ENCODE peak calls at places on chromosomes 13 and 19, in ten cellular contexts. W, P, U, F, N, T, B, V, K and M are unnamed samples.

GRCh38 chr19:6963937-6964336 is 57.3 kb downstream of the MBD3L2B start:
- DNase-seq in W (no peak), P (peak; percentile 30), U (no peak), F (no peak), N (no peak), T (no peak), B (no peak), V (peak; percentile 7), K (peak; percentile 4), M (no peak)

GRCh38 chr13:48571121-48571901 is 38.4 kb upstream of the RCBTB2 start:
- DNase-seq in W (no peak), P (no peak), U (no peak), F (no peak), N (no peak), T (no peak), B (no peak), V (no peak), K (no peak), M (peak; percentile 91)

GRCh38 chr13:71378992-71379905 is 487.8 kb downstream of the DACH1 start:
- DNase-seq in W (no peak), P (no peak), U (no peak), F (no peak), N (no peak), T (no peak), B (no peak), V (no peak), K (no peak), M (no peak)

GRCh38 chr13:28044608-28045007 is 55.8 kb downstream of the FLT3 start:
- DNase-seq in W (no peak), P (no peak), U (no peak), F (no peak), N (no peak), T (no peak), B (no peak), V (no peak), K (no peak), M (no peak)

GRCh38 chr13:32840840-32841713 is 175.1 kb upstream of the KL start:
- DNase-seq in W (no peak), P (no peak), U (no peak), F (peak; percentile 12), N (no peak), T (no peak), B (no peak), V (no peak), K (no peak), M (peak; percentile 77)

GRCh38 chr13:78061806-78062205 is 143.2 kb upstream of the EDNRB start:
- DNase-seq in W (no peak), P (no peak), U (no peak), F (no peak), N (no peak), T (no peak), B (no peak), V (no peak), K (no peak), M (no peak)

GRCh38 chr13:80214521-80214941 is 126.4 kb downstream of the SPRY2 start:
- DNase-seq in W (no peak), P (no peak), U (no peak), F (no peak), N (no peak), T (no peak), B (no peak), V (no peak), K (peak; percentile 37), M (no peak)

GRCh38 chr13:25741796-25742195 is 310.0 kb downstream of the SHISA2 start:
- DNase-seq in W (no peak), P (no peak), U (no peak), F (no peak), N (no peak), T (no peak), B (no peak), V (no peak), K (no peak), M (no peak)

GRCh38 chr13:39765801-39766463 is 110.5 kb downstream of the COG6 start:
- DNase-seq in W (no peak), P (no peak), U (no peak), F (no peak), N (peak; percentile 76), T (no peak), B (peak; percentile 75), V (no peak), K (peak; percentile 56), M (no peak)

GRCh38 chr19:51810228-51810627 is 15.3 kb downstream of the FPR3 start:
- DNase-seq in W (no peak), P (peak; percentile 81), U (peak; percentile 68), F (no peak), N (no peak), T (no peak), B (no peak), V (no peak), K (peak; percentile 27), M (no peak)

GRCh38 chr19:50008532-50008931 is 16.6 kb downstream of the VRK3 start:
- DNase-seq in W (no peak), P (peak; percentile 58), U (no peak), F (no peak), N (no peak), T (no peak), B (no peak), V (no peak), K (peak; percentile 90), M (no peak)
- TF ChIP-seq POLR2AphosphoS5 in W (no peak), P (no peak), U (no peak), F (no peak), N (no peak), T (no peak), B (no peak), V (no peak), K (no peak), M (no peak)

GRCh38 chr13:73767191-73767741 is 366.9 kb downstream of the KLF12 start:
- DNase-seq in W (no peak), P (no peak), U (peak; percentile 20), F (no peak), N (no peak), T (no peak), B (no peak), V (no peak), K (peak; percentile 87), M (no peak)

GRCh38 chr13:73767747-73768315 is 366.4 kb downstream of the KLF12 start:
- DNase-seq in W (no peak), P (peak; percentile 1), U (peak; percentile 9), F (no peak), N (no peak), T (no peak), B (no peak), V (no peak), K (peak; percentile 59), M (no peak)

DNA sequence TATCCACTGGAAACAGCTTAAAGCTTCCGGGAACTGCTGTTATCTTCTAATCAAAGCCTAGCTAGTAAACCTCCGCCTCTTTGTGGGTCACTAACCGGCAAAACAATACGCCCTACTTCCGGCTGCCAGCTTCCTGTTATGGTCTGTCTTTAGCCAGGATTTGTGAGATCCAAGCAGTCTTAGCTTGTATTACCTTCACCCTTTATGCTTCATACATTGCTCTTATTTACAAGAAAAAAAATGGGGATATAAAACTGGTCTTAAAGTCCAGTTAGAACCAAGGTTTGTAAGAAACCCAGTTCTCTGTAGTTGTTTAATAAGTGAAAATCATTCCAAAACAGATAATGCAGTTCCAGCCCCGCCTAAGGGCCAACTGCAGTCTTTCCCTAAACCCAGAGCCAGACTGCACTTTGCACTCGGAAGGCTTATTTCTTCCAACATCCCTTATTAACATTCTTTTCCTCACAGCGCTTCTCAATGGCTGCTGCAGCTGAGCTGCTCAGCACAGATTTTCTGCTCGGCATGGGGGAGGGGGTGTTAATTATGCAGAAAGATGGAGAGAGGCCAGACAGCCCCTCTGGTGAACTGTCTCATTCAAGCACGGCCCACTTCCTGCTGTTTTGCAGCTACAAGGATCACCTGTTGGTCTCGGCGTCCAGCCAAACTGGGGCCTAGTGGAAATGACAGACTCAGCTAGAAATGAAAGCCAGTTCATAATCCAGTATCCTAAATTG is 368.4 kb downstream of the KLF12 start:
- DNase-seq in W (no peak), P (peak; percentile 6), U (peak; percentile 75), F (no peak), N (peak; percentile 81), T (peak; percentile 57), B (peak; percentile 91), V (no peak), K (peak; percentile 87), M (no peak)
- TF ChIP-seq POLR2AphosphoS5 in W (no peak), P (no peak), U (no peak), F (no peak), N (no peak), T (no peak), B (no peak), V (no peak), K (no peak), M (peak; percentile 36)

GRCh38 chr19:47607564-47608073 is 1.3 kb upstream of the BICRA start:
- DNase-seq in W (no peak), P (no peak), U (no peak), F (no peak), N (no peak), T (no peak), B (no peak), V (no peak), K (no peak), M (no peak)

GRCh38 chr19:47609885-47610545 is 1.1 kb downstream of the BICRA start:
- DNase-seq in W (peak; percentile 91), P (peak; percentile 65), U (peak; percentile 41), F (no peak), N (peak; percentile 69), T (no peak), B (peak; percentile 80), V (no peak), K (peak; percentile 79), M (no peak)

GRCh38 chr19:47608908-47609879 is at the start of gene BICRA:
- DNase-seq in W (peak; percentile 97), P (peak; percentile 88), U (peak; percentile 65), F (peak; percentile 81), N (peak; percentile 84), T (peak; percentile 82), B (peak; percentile 94), V (no peak), K (peak; percentile 92), M (peak; percentile 93)

GRCh38 chr19:47610546-47610894 is 1.6 kb downstream of the BICRA start:
- DNase-seq in W (no peak), P (no peak), U (no peak), F (no peak), N (no peak), T (no peak), B (no peak), V (no peak), K (no peak), M (no peak)

GRCh38 chr19:47608074-47608907 is 643 bp upstream of the BICRA start:
- DNase-seq in W (peak; percentile 99), P (peak; percentile 93), U (peak; percentile 82), F (peak; percentile 96), N (peak; percentile 97), T (peak; percentile 93), B (peak; percentile 97), V (peak; percentile 77), K (peak; percentile 95), M (peak; percentile 96)
- TF ChIP-seq POLR2AphosphoS5 in W (peak; percentile 93), P (no peak), U (peak; percentile 63), F (peak; percentile 68), N (peak; percentile 86), T (peak; percentile 75), B (peak; percentile 98), V (peak; percentile 56), K (peak; percentile 90), M (peak; percentile 90)

DNA sequence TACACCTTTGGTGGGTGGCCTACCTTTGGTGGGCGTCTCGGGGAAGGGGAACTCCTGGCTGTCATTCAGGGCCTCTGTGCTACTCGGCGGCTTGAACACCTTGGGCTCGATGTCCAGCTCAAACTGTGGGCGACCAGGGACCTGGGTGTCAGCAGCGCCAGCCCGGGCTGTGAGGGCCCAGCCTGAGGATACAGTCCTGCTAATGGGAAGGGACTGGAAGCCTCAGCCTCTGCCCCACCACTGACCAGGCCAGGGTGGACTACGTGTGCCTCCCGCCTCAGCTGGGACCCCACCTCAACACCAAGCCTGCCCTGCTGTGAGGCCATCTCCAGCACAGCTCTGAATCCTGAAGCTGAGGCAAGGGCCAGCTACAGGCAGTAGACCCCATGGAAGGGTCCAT is 7.7 kb downstream of the TMEM259 start:
- DNase-seq in W (peak; percentile 63), P (no peak), U (no peak), F (no peak), N (no peak), T (no peak), B (no peak), V (no peak), K (no peak), M (no peak)
- TF ChIP-seq POLR2AphosphoS5 in W (no peak), P (no peak), U (no peak), F (no peak), N (no peak), T (no peak), B (no peak), V (no peak), K (no peak), M (no peak)